ENCODE peak calls at places on chromosomes 11 and 22, in five cellular contexts. One of them, this sample, is unnamed.

GRCh38 chr11:3207530-3208189 is 11.0 kb downstream of the MRGPRG start:
- DNase-seq in nucleus accumbens: no peak
- DNase-seq in AG09319: no peak
- DNase-seq in left colon: no peak
- DNase-seq in stimulated activated CD8-positive, alpha-beta memory T cell treated with anti-CD3 and anti-CD28 coated beads, Interleukin-2, amount 100 ng/mL, for 1 hour: no peak
- DNase-seq in this sample: no peak

GRCh38 chr11:46675949-46676348 is 24.5 kb downstream of the ARHGAP1 start:
- DNase-seq in nucleus accumbens: no peak
- DNase-seq in AG09319: no peak
- DNase-seq in stimulated activated CD8-positive, alpha-beta memory T cell treated with anti-CD3 and anti-CD28 coated beads, Interleukin-2, amount 100 ng/mL, for 1 hour: no peak
- DNase-seq in left colon: no peak
- DNase-seq in this sample: no peak

GRCh38 chr11:76155455-76156232 is 50.7 kb downstream of the WNT11 start:
- DNase-seq in nucleus accumbens: no peak
- DNase-seq in AG09319: no peak
- DNase-seq in left colon: no peak
- DNase-seq in stimulated activated CD8-positive, alpha-beta memory T cell treated with anti-CD3 and anti-CD28 coated beads, Interleukin-2, amount 100 ng/mL, for 1 hour: no peak
- DNase-seq in this sample: no peak

GRCh38 chr11:457071-457760 is 7.1 kb downstream of the PTDSS2 start:
- DNase-seq in stimulated activated CD8-positive, alpha-beta memory T cell treated with anti-CD3 and anti-CD28 coated beads, Interleukin-2, amount 100 ng/mL, for 1 hour: no peak
- DNase-seq in left colon: no peak
- DNase-seq in nucleus accumbens: no peak
- DNase-seq in AG09319: no peak
- DNase-seq in this sample: no peak

GRCh38 chr11:25737071-25737675 is 594.8 kb upstream of the ANO3 start:
- DNase-seq in nucleus accumbens: no peak
- DNase-seq in AG09319: no peak
- DNase-seq in left colon: no peak
- DNase-seq in stimulated activated CD8-positive, alpha-beta memory T cell treated with anti-CD3 and anti-CD28 coated beads, Interleukin-2, amount 100 ng/mL, for 1 hour: no peak
- DNase-seq in this sample: no peak

GRCh38 chr11:104380358-104380757 is 216.4 kb upstream of the PDGFD start:
- DNase-seq in AG09319: no peak
- DNase-seq in nucleus accumbens: no peak
- DNase-seq in stimulated activated CD8-positive, alpha-beta memory T cell treated with anti-CD3 and anti-CD28 coated beads, Interleukin-2, amount 100 ng/mL, for 1 hour: no peak
- DNase-seq in left colon: no peak
- DNase-seq in this sample: no peak

GRCh38 chr22:37231406-37232139 is 12.5 kb downstream of the RAC2 start:
- DNase-seq in nucleus accumbens: no peak
- DNase-seq in AG09319: no peak
- DNase-seq in left colon: no peak
- DNase-seq in stimulated activated CD8-positive, alpha-beta memory T cell treated with anti-CD3 and anti-CD28 coated beads, Interleukin-2, amount 100 ng/mL, for 1 hour: no peak
- DNase-seq in this sample: no peak

GRCh38 chr11:129778877-129779276 is 36.8 kb upstream of the TMEM45B start:
- DNase-seq in nucleus accumbens: no peak
- DNase-seq in left colon: no peak
- DNase-seq in stimulated activated CD8-positive, alpha-beta memory T cell treated with anti-CD3 and anti-CD28 coated beads, Interleukin-2, amount 100 ng/mL, for 1 hour: no peak
- DNase-seq in AG09319: no peak
- DNase-seq in this sample: no peak

GRCh38 chr11:35584321-35584720 is 33.9 kb upstream of the FJX1 start:
- DNase-seq in stimulated activated CD8-positive, alpha-beta memory T cell treated with anti-CD3 and anti-CD28 coated beads, Interleukin-2, amount 100 ng/mL, for 1 hour: no peak
- DNase-seq in left colon: no peak
- DNase-seq in nucleus accumbens: no peak
- DNase-seq in AG09319: no peak
- DNase-seq in this sample: no peak

GRCh38 chr22:26164174-26164573 is 5.1 kb upstream of the SEZ6L start:
- DNase-seq in stimulated activated CD8-positive, alpha-beta memory T cell treated with anti-CD3 and anti-CD28 coated beads, Interleukin-2, amount 100 ng/mL, for 1 hour: no peak
- DNase-seq in AG09319: no peak
- DNase-seq in nucleus accumbens: no peak
- DNase-seq in left colon: no peak
- DNase-seq in this sample: no peak

This sample was measured in stomach.